ENCODE peak calls at places on chromosomes 7 and 10, in nine cellular contexts. R is adrenal gland, I is RWPE1, V is tibial artery, N is AG04450, K is brain microvascular endothelial cell, U is heart left ventricle, B is A549, Z is cardiac muscle cell. W is an unnamed sample.

GRCh38 chr10:121927361-121927840 is 430 bp downstream of the ATE1 start:
- DNase-seq in R (peak), I (peak), V (peak), N (no peak), K (peak), U (peak), B (no peak), Z (peak), W (peak)

GRCh38 chr10:103869336-103869735 is 14.0 kb upstream of the SH3PXD2A start:
- DNase-seq in R (no peak), I (no peak), V (no peak), N (no peak), K (no peak), U (no peak), B (no peak), Z (no peak), W (no peak)

GRCh38 chr7:94284120-94284519 is 110.6 kb upstream of the COL1A2 start:
- DNase-seq in R (no peak), I (no peak), V (no peak), N (no peak), K (no peak), U (no peak), B (no peak), Z (peak), W (no peak)

GRCh38 chr7:144720139-144720538 is 115.7 kb downstream of the TPK1 start:
- DNase-seq in R (no peak), I (peak), V (no peak), N (no peak), K (peak), U (no peak), B (no peak), Z (peak), W (no peak)

GRCh38 chr10:102726274-102726673 is 11.8 kb downstream of the SFXN2 start:
- DNase-seq in R (peak), I (no peak), V (peak), N (no peak), K (no peak), U (no peak), B (no peak), Z (no peak), W (no peak)

GRCh38 chr7:1716263-1717094 is 46.4 kb downstream of the ELFN1 start:
- DNase-seq in R (no peak), I (peak), V (no peak), N (no peak), K (peak), U (no peak), B (no peak), Z (peak), W (no peak)

GRCh38 chr7:137992738-137993394 is 9.0 kb downstream of the CREB3L2 start:
- DNase-seq in R (peak), I (peak), V (peak), N (peak), K (peak), U (peak), B (peak), Z (peak), W (no peak)

GRCh38 chr10:72800000-72800740 is 93.4 kb upstream of the OIT3 start:
- DNase-seq in R (no peak), I (no peak), V (no peak), N (no peak), K (no peak), U (no peak), B (no peak), Z (peak), W (no peak)

GRCh38 chr10:132946311-132946710 is 3.9 kb upstream of the CFAP46 start:
- DNase-seq in R (no peak), I (no peak), V (no peak), N (no peak), K (no peak), U (no peak), B (no peak), Z (no peak), W (no peak)

GRCh38 chr7:54933610-54934009 is 85.2 kb upstream of the EGFR start:
- DNase-seq in R (no peak), I (no peak), V (no peak), N (no peak), K (no peak), U (no peak), B (no peak), Z (no peak), W (no peak)

GRCh38 chr7:54931532-54931931 is 87.3 kb upstream of the EGFR start:
- DNase-seq in R (no peak), I (no peak), V (no peak), N (no peak), K (no peak), U (no peak), B (no peak), Z (no peak), W (no peak)

DNA sequence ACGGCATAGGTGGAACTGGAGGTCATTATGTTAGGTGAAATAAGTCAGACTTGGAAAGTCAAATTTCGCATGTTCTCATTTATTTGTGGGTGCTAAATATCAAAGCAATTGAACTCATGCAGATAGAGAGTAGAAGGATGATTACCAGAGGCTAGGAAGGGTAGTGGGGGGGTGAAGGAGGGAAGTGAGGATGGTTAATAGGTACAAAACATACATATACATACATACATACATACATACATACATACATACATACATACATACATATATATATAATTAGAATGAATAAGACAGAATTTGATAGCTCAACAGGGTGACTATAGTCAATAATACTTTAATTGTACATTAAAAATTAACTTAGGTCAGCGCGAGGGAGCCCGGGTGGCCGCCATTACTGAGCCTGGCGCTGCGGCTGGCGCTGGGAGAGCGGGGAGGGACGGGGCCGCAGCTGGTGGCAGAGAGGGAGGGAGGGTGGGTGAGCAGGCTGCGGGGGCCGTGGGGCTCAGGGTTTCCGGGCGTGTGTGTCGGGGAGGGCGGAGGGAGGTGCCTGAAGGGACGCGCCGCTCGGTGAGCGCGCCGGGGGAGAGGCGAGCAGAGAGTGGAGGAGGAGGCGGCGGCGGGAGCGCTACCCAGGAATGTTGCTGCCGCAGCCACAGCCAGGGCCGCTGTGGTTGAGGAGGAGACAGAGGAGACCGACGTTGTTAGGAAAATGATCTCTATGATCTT is 85.8 kb upstream of the EGFR start:
- DNase-seq in R (peak), I (peak), V (peak), N (peak), K (peak), U (peak), B (peak), Z (peak), W (peak)
- H3K27ac ChIP-seq in R (no peak), I (peak), V (peak), N (no peak), K (peak), U (no peak), B (peak), Z (no peak), W (peak)

GRCh38 chr10:79223001-79223345 is 124.3 kb upstream of the PPIF start:
- DNase-seq in R (peak), I (no peak), V (no peak), N (no peak), K (no peak), U (no peak), B (no peak), Z (no peak), W (no peak)

GRCh38 chr10:79222186-79222585 is 125.1 kb upstream of the PPIF start:
- DNase-seq in R (peak), I (no peak), V (no peak), N (no peak), K (no peak), U (peak), B (no peak), Z (no peak), W (peak)

GRCh38 chr10:79221110-79222051 is 125.9 kb upstream of the PPIF start:
- DNase-seq in R (peak), I (no peak), V (no peak), N (peak), K (peak), U (peak), B (no peak), Z (peak), W (peak)

GRCh38 chr10:79220296-79220695 is 127.0 kb upstream of the PPIF start:
- DNase-seq in R (no peak), I (no peak), V (no peak), N (no peak), K (no peak), U (no peak), B (no peak), Z (no peak), W (no peak)

DNA sequence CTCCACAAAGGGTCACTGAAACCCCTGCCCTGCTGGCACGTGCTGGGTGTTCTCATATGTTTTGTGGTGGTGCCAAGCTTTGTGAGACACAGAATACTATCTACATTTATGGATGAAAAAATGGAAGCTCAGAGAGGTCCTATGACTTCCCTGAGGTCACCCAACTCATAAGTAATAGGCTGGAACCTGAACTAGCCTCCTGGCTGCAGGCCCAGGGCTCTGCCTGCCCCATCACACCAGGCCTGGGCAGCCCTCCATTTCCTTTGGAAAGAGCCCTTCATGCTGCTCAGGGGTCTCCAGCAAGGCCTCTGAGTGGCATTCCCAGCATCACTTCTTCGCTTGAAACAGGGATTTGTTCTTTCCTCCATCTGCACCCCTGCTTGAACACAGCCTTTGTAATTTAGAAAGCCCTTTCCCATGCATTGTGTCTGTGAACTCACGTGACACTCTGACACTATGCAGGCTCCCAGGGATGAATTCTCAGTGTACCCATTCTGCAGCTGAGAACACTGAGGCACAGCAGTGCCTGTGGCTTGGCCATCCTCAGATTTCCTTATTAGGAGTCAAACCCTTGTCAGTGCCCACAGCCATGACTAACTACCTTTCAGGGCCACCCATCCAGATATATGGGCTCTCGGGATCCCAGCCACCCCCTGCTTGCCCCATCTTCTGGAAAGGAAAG is 127.9 kb upstream of the PPIF start:
- DNase-seq in R (no peak), I (no peak), V (no peak), N (no peak), K (no peak), U (no peak), B (no peak), Z (peak), W (no peak)
- H3K27ac ChIP-seq in R (no peak), I (peak), V (no peak), N (peak), K (no peak), U (no peak), B (no peak), Z (peak), W (no peak)

GRCh38 chr7:97871659-97872024 is 566 bp downstream of the ASNS start:
- DNase-seq in R (peak), I (peak), V (no peak), N (no peak), K (no peak), U (no peak), B (no peak), Z (no peak), W (no peak)

GRCh38 chr7:97873606-97874005 is 1.4 kb upstream of the ASNS start:
- DNase-seq in R (no peak), I (no peak), V (no peak), N (no peak), K (no peak), U (no peak), B (no peak), Z (no peak), W (no peak)

GRCh38 chr7:97868788-97869187 is 3.4 kb downstream of the ASNS start:
- DNase-seq in R (no peak), I (no peak), V (no peak), N (no peak), K (no peak), U (no peak), B (no peak), Z (peak), W (no peak)

GRCh38 chr7:97868314-97868713 is 3.9 kb downstream of the ASNS start:
- DNase-seq in R (no peak), I (no peak), V (no peak), N (no peak), K (no peak), U (no peak), B (no peak), Z (no peak), W (no peak)

GRCh38 chr7:97872025-97872669 is at the start of gene ASNS:
- DNase-seq in R (peak), I (peak), V (peak), N (peak), K (peak), U (peak), B (peak), Z (peak), W (peak)
- H3K27ac ChIP-seq in R (no peak), I (peak), V (peak), N (peak), K (peak), U (no peak), B (peak), Z (no peak), W (peak)

GRCh38 chr10:67262675-67263074 is 336.8 kb downstream of the LRRTM3 start:
- DNase-seq in R (no peak), I (no peak), V (no peak), N (no peak), K (no peak), U (no peak), B (no peak), Z (no peak), W (no peak)

GRCh38 chr10:67268146-67268545 is 342.3 kb downstream of the LRRTM3 start:
- DNase-seq in R (no peak), I (no peak), V (no peak), N (no peak), K (no peak), U (no peak), B (no peak), Z (no peak), W (no peak)
- H3K27ac ChIP-seq in R (no peak), I (no peak), V (no peak), N (no peak), K (no peak), U (no peak), B (no peak), Z (no peak), W (no peak)

DNA sequence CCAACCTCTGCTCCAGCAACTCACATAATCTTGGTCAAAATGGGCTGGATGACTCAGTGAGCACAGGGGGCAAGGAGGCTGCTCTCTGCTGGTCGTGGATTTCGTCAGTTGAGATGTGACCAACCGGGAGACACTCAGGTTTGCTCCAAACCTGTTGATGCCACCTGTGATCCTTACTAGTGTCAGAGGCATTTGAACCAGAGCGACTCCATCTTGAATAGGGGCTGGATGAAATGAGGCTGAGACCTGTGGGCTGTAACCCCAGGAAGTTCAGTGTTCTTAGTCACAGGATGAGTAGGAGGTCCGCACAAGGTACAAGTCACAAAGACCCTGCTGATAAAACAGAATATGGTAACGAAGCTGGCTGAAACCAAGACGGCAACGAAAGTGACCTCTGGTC is 56.4 kb upstream of the FAM20C start:
- DNase-seq in R (no peak), I (no peak), V (no peak), N (no peak), K (no peak), U (no peak), B (no peak), Z (no peak), W (no peak)
- H3K27ac ChIP-seq in R (no peak), I (no peak), V (no peak), N (no peak), K (no peak), U (no peak), B (no peak), Z (no peak), W (no peak)

GRCh38 chr10:78543026-78543748 is 509.5 kb downstream of the RPS24 start:
- DNase-seq in R (no peak), I (no peak), V (no peak), N (no peak), K (no peak), U (no peak), B (no peak), Z (no peak), W (no peak)
- H3K27ac ChIP-seq in R (no peak), I (no peak), V (peak), N (peak), K (no peak), U (peak), B (no peak), Z (peak), W (peak)

GRCh38 chr7:43294080-43294630 is 181.7 kb downstream of the HECW1 start:
- DNase-seq in R (peak), I (peak), V (no peak), N (peak), K (peak), U (no peak), B (peak), Z (peak), W (no peak)
- H3K27ac ChIP-seq in R (no peak), I (no peak), V (no peak), N (no peak), K (no peak), U (no peak), B (no peak), Z (no peak), W (no peak)

W was measured in left lung.